ENCODE peak calls at places on chromosomes 3 and 15, in ten cellular contexts. One of them, this sample, is unnamed.

GRCh38 chr3:183202004-183202722 is 39.6 kb upstream of the LAMP3 start:
- ATAC-seq in CD8-positive, alpha-beta T cell: peak; percentile 62
- ATAC-seq in HepG2: no peak
- ATAC-seq in upper lobe of right lung: peak; percentile 70
- ATAC-seq in heart left ventricle: no peak
- ATAC-seq in heart right ventricle: no peak
- ATAC-seq in pancreas: no peak
- ATAC-seq in left lung: peak; percentile 84
- ATAC-seq in body of pancreas: no peak
- ATAC-seq in mucosa of descending colon: peak; percentile 62
- ATAC-seq in this sample: no peak

GRCh38 chr15:25054943-25055342 is 100.2 kb downstream of the SNRPN start:
- ATAC-seq in HepG2: no peak
- ATAC-seq in upper lobe of right lung: no peak
- ATAC-seq in mucosa of descending colon: no peak
- ATAC-seq in body of pancreas: no peak
- ATAC-seq in left lung: no peak
- ATAC-seq in CD8-positive, alpha-beta T cell: no peak
- ATAC-seq in heart right ventricle: no peak
- ATAC-seq in heart left ventricle: no peak
- ATAC-seq in pancreas: no peak
- ATAC-seq in this sample: no peak

GRCh38 chr3:98552232-98553020 is 20.6 kb downstream of the GPR15 start:
- ATAC-seq in mucosa of descending colon: no peak
- ATAC-seq in body of pancreas: no peak
- ATAC-seq in heart left ventricle: no peak
- ATAC-seq in CD8-positive, alpha-beta T cell: no peak
- ATAC-seq in pancreas: no peak
- ATAC-seq in HepG2: no peak
- ATAC-seq in heart right ventricle: no peak
- ATAC-seq in left lung: no peak
- ATAC-seq in upper lobe of right lung: no peak
- ATAC-seq in this sample: no peak

GRCh38 chr3:172309059-172309458 is 139.2 kb downstream of the GHSR start:
- ATAC-seq in mucosa of descending colon: no peak
- ATAC-seq in heart left ventricle: no peak
- ATAC-seq in HepG2: no peak
- ATAC-seq in upper lobe of right lung: no peak
- ATAC-seq in pancreas: no peak
- ATAC-seq in body of pancreas: no peak
- ATAC-seq in CD8-positive, alpha-beta T cell: no peak
- ATAC-seq in left lung: no peak
- ATAC-seq in heart right ventricle: no peak
- ATAC-seq in this sample: no peak

GRCh38 chr3:10988991-10989484 is 3.5 kb upstream of the SLC6A1 start:
- ATAC-seq in upper lobe of right lung: no peak
- ATAC-seq in pancreas: no peak
- ATAC-seq in left lung: no peak
- ATAC-seq in heart left ventricle: no peak
- ATAC-seq in mucosa of descending colon: no peak
- ATAC-seq in CD8-positive, alpha-beta T cell: no peak
- ATAC-seq in heart right ventricle: no peak
- ATAC-seq in HepG2: no peak
- ATAC-seq in body of pancreas: no peak
- ATAC-seq in this sample: no peak

GRCh38 chr3:26719148-26719547 is 96.6 kb downstream of the LRRC3B start:
- ATAC-seq in CD8-positive, alpha-beta T cell: no peak
- ATAC-seq in mucosa of descending colon: no peak
- ATAC-seq in heart left ventricle: no peak
- ATAC-seq in upper lobe of right lung: no peak
- ATAC-seq in heart right ventricle: no peak
- ATAC-seq in left lung: no peak
- ATAC-seq in pancreas: no peak
- ATAC-seq in body of pancreas: no peak
- ATAC-seq in HepG2: no peak
- ATAC-seq in this sample: no peak

GRCh38 chr3:113051827-113052226 is 61.0 kb downstream of the GTPBP8 start:
- ATAC-seq in body of pancreas: no peak
- ATAC-seq in left lung: peak; percentile 10
- ATAC-seq in heart left ventricle: peak; percentile 39
- ATAC-seq in HepG2: no peak
- ATAC-seq in CD8-positive, alpha-beta T cell: no peak
- ATAC-seq in mucosa of descending colon: no peak
- ATAC-seq in heart right ventricle: peak; percentile 45
- ATAC-seq in upper lobe of right lung: no peak
- ATAC-seq in pancreas: peak; percentile 11
- ATAC-seq in this sample: peak; percentile 75

GRCh38 chr3:172369590-172370259 is 78.5 kb downstream of the GHSR start:
- ATAC-seq in heart right ventricle: peak; percentile 92
- ATAC-seq in CD8-positive, alpha-beta T cell: no peak
- ATAC-seq in HepG2: no peak
- ATAC-seq in body of pancreas: peak; percentile 57
- ATAC-seq in upper lobe of right lung: no peak
- ATAC-seq in mucosa of descending colon: no peak
- ATAC-seq in left lung: no peak
- ATAC-seq in heart left ventricle: peak; percentile 86
- ATAC-seq in pancreas: no peak
- ATAC-seq in this sample: no peak

GRCh38 chr3:196979545-196979944 is 10.9 kb upstream of the PIGZ start:
- ATAC-seq in heart right ventricle: no peak
- ATAC-seq in left lung: peak; percentile 39
- ATAC-seq in pancreas: no peak
- ATAC-seq in CD8-positive, alpha-beta T cell: no peak
- ATAC-seq in mucosa of descending colon: no peak
- ATAC-seq in HepG2: peak; percentile 52
- ATAC-seq in upper lobe of right lung: no peak
- ATAC-seq in body of pancreas: no peak
- ATAC-seq in heart left ventricle: no peak
- ATAC-seq in this sample: no peak

GRCh38 chr3:2268779-2269178 is 170.1 kb downstream of the CNTN4 start:
- ATAC-seq in mucosa of descending colon: no peak
- ATAC-seq in pancreas: no peak
- ATAC-seq in upper lobe of right lung: no peak
- ATAC-seq in CD8-positive, alpha-beta T cell: no peak
- ATAC-seq in body of pancreas: no peak
- ATAC-seq in heart right ventricle: no peak
- ATAC-seq in HepG2: no peak
- ATAC-seq in left lung: no peak
- ATAC-seq in heart left ventricle: no peak
- ATAC-seq in this sample: no peak
- TF ChIP-seq CTCF in mucosa of descending colon: no peak
- TF ChIP-seq CTCF in pancreas: no peak
- TF ChIP-seq CTCF in upper lobe of right lung: no peak
- TF ChIP-seq CTCF in CD8-positive, alpha-beta T cell: no peak
- TF ChIP-seq CTCF in body of pancreas: no peak
- TF ChIP-seq CTCF in heart right ventricle: peak; percentile 7
- TF ChIP-seq CTCF in HepG2: no peak
- TF ChIP-seq CTCF in left lung: no peak
- TF ChIP-seq CTCF in heart left ventricle: peak; percentile 13
- TF ChIP-seq CTCF in this sample: no peak

GRCh38 chr3:175410251-175410650 is 551.1 kb downstream of the NAALADL2 start:
- ATAC-seq in left lung: no peak
- ATAC-seq in CD8-positive, alpha-beta T cell: no peak
- ATAC-seq in pancreas: no peak
- ATAC-seq in HepG2: no peak
- ATAC-seq in body of pancreas: no peak
- ATAC-seq in heart left ventricle: no peak
- ATAC-seq in upper lobe of right lung: no peak
- ATAC-seq in mucosa of descending colon: no peak
- ATAC-seq in heart right ventricle: no peak
- ATAC-seq in this sample: no peak
- H3K4me3 ChIP-seq in left lung: no peak overlapping the region
- H3K4me3 ChIP-seq in CD8-positive, alpha-beta T cell: no peak overlapping the region
- H3K4me3 ChIP-seq in pancreas: no peak overlapping the region
- H3K4me3 ChIP-seq in HepG2: no peak overlapping the region
- H3K4me3 ChIP-seq in body of pancreas: no peak overlapping the region
- H3K4me3 ChIP-seq in heart left ventricle: no peak overlapping the region
- H3K4me3 ChIP-seq in upper lobe of right lung: no peak overlapping the region
- H3K4me3 ChIP-seq in mucosa of descending colon: no peak overlapping the region
- H3K4me3 ChIP-seq in heart right ventricle: no peak overlapping the region
- H3K4me3 ChIP-seq in this sample: no peak overlapping the region

DNA sequence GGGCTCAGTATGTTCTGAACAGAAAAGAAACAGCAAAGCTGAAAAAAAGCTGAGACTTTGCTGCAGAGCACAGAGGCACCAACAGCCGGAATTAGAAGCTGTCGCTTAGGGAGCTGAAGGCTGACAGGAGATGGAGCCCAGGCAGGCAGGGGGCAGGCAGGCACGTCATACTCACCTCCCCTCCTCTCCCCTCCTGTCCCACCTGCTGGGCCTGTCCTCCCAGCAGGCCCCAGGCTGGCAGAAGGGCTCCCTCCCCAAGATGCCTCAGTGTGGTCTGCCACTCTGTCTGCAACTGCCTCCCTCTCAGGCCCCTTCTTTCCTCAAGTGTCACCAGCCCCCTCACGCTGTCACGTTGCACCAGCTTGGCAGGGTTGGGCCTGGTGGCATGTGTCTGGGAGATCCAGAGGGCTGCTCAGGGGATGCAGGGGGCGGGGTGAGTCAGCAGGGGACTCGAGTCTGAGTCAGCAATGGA is 3.2 kb upstream of the ANKRD63 start:
- ATAC-seq in heart left ventricle: peak; percentile 59
- ATAC-seq in upper lobe of right lung: no peak
- ATAC-seq in left lung: no peak
- ATAC-seq in HepG2: no peak
- ATAC-seq in heart right ventricle: peak; percentile 34
- ATAC-seq in CD8-positive, alpha-beta T cell: no peak
- ATAC-seq in pancreas: no peak
- ATAC-seq in body of pancreas: no peak
- ATAC-seq in mucosa of descending colon: no peak
- ATAC-seq in this sample: no peak
- TF ChIP-seq CTCF in heart left ventricle: no peak
- TF ChIP-seq CTCF in upper lobe of right lung: no peak
- TF ChIP-seq CTCF in left lung: no peak
- TF ChIP-seq CTCF in HepG2: no peak
- TF ChIP-seq CTCF in heart right ventricle: no peak
- TF ChIP-seq CTCF in CD8-positive, alpha-beta T cell: no peak
- TF ChIP-seq CTCF in pancreas: no peak
- TF ChIP-seq CTCF in body of pancreas: no peak
- TF ChIP-seq CTCF in mucosa of descending colon: no peak
- TF ChIP-seq CTCF in this sample: no peak

GRCh38 chr3:72310028-72310987 is 525.4 kb upstream of the PROK2 start:
- ATAC-seq in upper lobe of right lung: peak; percentile 83
- ATAC-seq in body of pancreas: peak; percentile 72
- ATAC-seq in heart right ventricle: peak; percentile 77
- ATAC-seq in left lung: peak; percentile 79
- ATAC-seq in CD8-positive, alpha-beta T cell: peak; percentile 61
- ATAC-seq in pancreas: peak; percentile 78
- ATAC-seq in heart left ventricle: peak; percentile 91
- ATAC-seq in mucosa of descending colon: peak; percentile 96
- ATAC-seq in HepG2: peak; percentile 91
- ATAC-seq in this sample: peak; percentile 72
- H3K4me3 ChIP-seq in upper lobe of right lung: no peak overlapping the region
- H3K4me3 ChIP-seq in body of pancreas: no peak overlapping the region
- H3K4me3 ChIP-seq in heart right ventricle: no peak overlapping the region
- H3K4me3 ChIP-seq in left lung: no peak overlapping the region
- H3K4me3 ChIP-seq in CD8-positive, alpha-beta T cell: no peak overlapping the region
- H3K4me3 ChIP-seq in pancreas: no peak overlapping the region
- H3K4me3 ChIP-seq in heart left ventricle: no peak overlapping the region
- H3K4me3 ChIP-seq in mucosa of descending colon: no peak overlapping the region
- H3K4me3 ChIP-seq in HepG2: no peak overlapping the region
- H3K4me3 ChIP-seq in this sample: no peak overlapping the region

DNA sequence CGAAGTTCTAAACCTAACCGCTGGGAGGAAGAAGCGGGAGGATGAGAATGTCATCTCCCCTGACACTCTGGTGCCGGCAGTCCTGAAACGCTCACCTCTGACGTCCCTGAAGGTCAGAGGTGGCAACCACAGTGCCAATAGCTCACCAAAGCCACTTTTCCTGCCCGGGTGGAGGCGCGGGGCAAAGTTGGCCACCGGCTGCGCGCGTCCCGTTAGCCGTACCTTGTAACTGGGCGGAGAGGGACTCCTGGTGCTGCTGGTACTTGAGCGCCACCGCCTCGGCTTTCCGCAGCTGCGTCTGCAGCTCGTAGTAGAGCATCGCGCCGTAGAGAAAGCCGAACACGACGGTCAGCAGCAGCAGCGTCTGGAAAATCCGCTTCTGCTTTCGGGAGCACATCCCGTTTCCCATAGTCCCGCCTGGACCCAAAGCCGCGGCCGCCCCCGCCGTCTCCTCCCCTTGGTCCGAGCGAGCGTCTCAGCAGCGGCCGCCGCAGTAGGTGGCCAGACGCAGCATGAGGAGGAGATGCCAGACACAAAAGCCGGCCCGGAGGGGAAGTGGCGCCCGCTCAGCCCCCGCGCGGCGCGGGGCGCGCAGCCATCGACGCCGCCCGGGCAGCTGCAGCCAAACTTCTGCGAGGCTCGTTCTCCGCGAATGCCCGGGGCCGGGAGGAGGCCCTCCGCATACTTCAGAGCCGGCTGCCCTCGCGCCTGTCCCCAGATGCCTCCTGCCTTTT is 680 bp downstream of the GOLIM4 start:
- ATAC-seq in heart right ventricle: peak; percentile 27
- ATAC-seq in left lung: peak; percentile 33
- ATAC-seq in body of pancreas: peak; percentile 5
- ATAC-seq in mucosa of descending colon: peak; percentile 42
- ATAC-seq in upper lobe of right lung: peak; percentile 55
- ATAC-seq in pancreas: peak; percentile 16
- ATAC-seq in CD8-positive, alpha-beta T cell: peak; percentile 42
- ATAC-seq in HepG2: peak; percentile 28
- ATAC-seq in heart left ventricle: peak; percentile 40
- ATAC-seq in this sample: peak; percentile 22
- TF ChIP-seq CTCF in heart right ventricle: peak; percentile 43
- TF ChIP-seq CTCF in left lung: no peak
- TF ChIP-seq CTCF in body of pancreas: no peak
- TF ChIP-seq CTCF in mucosa of descending colon: no peak
- TF ChIP-seq CTCF in upper lobe of right lung: peak; percentile 23
- TF ChIP-seq CTCF in pancreas: no peak
- TF ChIP-seq CTCF in CD8-positive, alpha-beta T cell: no peak
- TF ChIP-seq CTCF in HepG2: peak; percentile 35
- TF ChIP-seq CTCF in heart left ventricle: peak; percentile 41
- TF ChIP-seq CTCF in this sample: peak; percentile 10

GRCh38 chr3:185297867-185298266 is 44.0 kb upstream of the EHHADH start:
- ATAC-seq in left lung: no peak
- ATAC-seq in HepG2: no peak
- ATAC-seq in mucosa of descending colon: no peak
- ATAC-seq in heart right ventricle: no peak
- ATAC-seq in CD8-positive, alpha-beta T cell: no peak
- ATAC-seq in upper lobe of right lung: no peak
- ATAC-seq in body of pancreas: no peak
- ATAC-seq in heart left ventricle: no peak
- ATAC-seq in pancreas: no peak
- ATAC-seq in this sample: no peak

GRCh38 chr3:185290266-185290665 is 36.4 kb upstream of the EHHADH start:
- ATAC-seq in CD8-positive, alpha-beta T cell: no peak
- ATAC-seq in HepG2: no peak
- ATAC-seq in body of pancreas: no peak
- ATAC-seq in upper lobe of right lung: no peak
- ATAC-seq in pancreas: no peak
- ATAC-seq in heart left ventricle: no peak
- ATAC-seq in mucosa of descending colon: no peak
- ATAC-seq in heart right ventricle: no peak
- ATAC-seq in left lung: no peak
- ATAC-seq in this sample: no peak

GRCh38 chr3:185292238-185292637 is 38.4 kb upstream of the EHHADH start:
- ATAC-seq in upper lobe of right lung: no peak
- ATAC-seq in heart left ventricle: no peak
- ATAC-seq in heart right ventricle: no peak
- ATAC-seq in body of pancreas: no peak
- ATAC-seq in left lung: no peak
- ATAC-seq in mucosa of descending colon: no peak
- ATAC-seq in pancreas: no peak
- ATAC-seq in HepG2: no peak
- ATAC-seq in CD8-positive, alpha-beta T cell: no peak
- ATAC-seq in this sample: no peak
- H3K4me3 ChIP-seq in upper lobe of right lung: no peak overlapping the region
- H3K4me3 ChIP-seq in heart left ventricle: no peak overlapping the region
- H3K4me3 ChIP-seq in heart right ventricle: no peak overlapping the region
- H3K4me3 ChIP-seq in body of pancreas: no peak overlapping the region
- H3K4me3 ChIP-seq in left lung: no peak overlapping the region
- H3K4me3 ChIP-seq in mucosa of descending colon: no peak overlapping the region
- H3K4me3 ChIP-seq in pancreas: no peak overlapping the region
- H3K4me3 ChIP-seq in HepG2: no peak overlapping the region
- H3K4me3 ChIP-seq in CD8-positive, alpha-beta T cell: no peak overlapping the region
- H3K4me3 ChIP-seq in this sample: no peak overlapping the region

This sample was measured in gastroesophageal sphincter.